ENCODE peak calls at places on chromosomes 12 and 14, in six cellular contexts. H, F, X, E, W and P are unnamed samples.

GRCh38 chr12:48542300-48542928 is 17.0 kb downstream of the OR8S1 start:
- DNase-seq in X (peak), H (peak), W (peak), F (peak), E (peak), P (no peak)

GRCh38 chr12:131390408-131391100 is 320.3 kb upstream of the SFSWAP start:
- DNase-seq in F (peak), X (peak), W (peak), H (peak), E (no peak), P (no peak)

GRCh38 chr14:103818870-103819269 is 28.5 kb downstream of the PPP1R13B start:
- DNase-seq in F (no peak), H (no peak), E (no peak), X (no peak), W (no peak), P (no peak)

GRCh38 chr12:115064296-115064695 is 380.3 kb upstream of the TBX3 start:
- DNase-seq in F (no peak), H (no peak), W (no peak), E (no peak), X (no peak), P (no peak)

GRCh38 chr14:55298423-55298822 is 27.2 kb downstream of the FBXO34 start:
- DNase-seq in X (no peak), E (no peak), W (no peak), H (no peak), F (no peak), P (no peak)

GRCh38 chr12:54053625-54054441 is at the start of gene HOXC4:
- DNase-seq in W (no peak), H (peak), X (no peak), E (no peak), F (no peak), P (no peak)

GRCh38 chr12:67220065-67220464 is 49.1 kb upstream of the CAND1 start:
- DNase-seq in F (no peak), W (peak), E (peak), H (peak), X (peak), P (no peak)

GRCh38 chr12:98743362-98743953 is 98.4 kb downstream of the APAF1 start:
- DNase-seq in F (peak), E (peak), H (peak), X (peak), W (peak), P (peak)

GRCh38 chr12:67515679-67516363 is 132.7 kb upstream of the DYRK2 start:
- DNase-seq in H (peak), F (no peak), X (no peak), E (peak), W (no peak), P (peak)

GRCh38 chr14:52068741-52069616 is at the start of gene NID2:
- DNase-seq in F (peak), H (peak), E (peak), W (peak), X (peak), P (peak)

GRCh38 chr12:107320031-107320928 is 226.9 kb upstream of the CRY1 start:
- DNase-seq in E (peak), X (peak), H (no peak), F (no peak), W (peak), P (peak)

GRCh38 chr14:101183376-101184103 is 280.0 kb upstream of the RTL1 start:
- DNase-seq in H (no peak), X (peak), W (peak), E (no peak), F (peak), P (no peak)
- TF ChIP-seq CTCF in H (no peak), X (peak), W (peak), E (peak), F (peak), P (no peak)

GRCh38 chr12:57626111-57626928 is 6.7 kb downstream of the B4GALNT1 start:
- DNase-seq in W (peak), X (no peak), H (no peak), F (no peak), E (no peak), P (no peak)

GRCh38 chr12:57628280-57629191 is 4.5 kb downstream of the B4GALNT1 start:
- DNase-seq in H (no peak), F (no peak), E (no peak), W (peak), X (peak), P (no peak)

GRCh38 chr12:57626929-57627445 is 6.0 kb downstream of the B4GALNT1 start:
- DNase-seq in W (no peak), X (no peak), E (no peak), F (no peak), H (no peak), P (no peak)

GRCh38 chr12:57625261-57626032 is 7.6 kb downstream of the B4GALNT1 start:
- DNase-seq in E (no peak), F (no peak), X (no peak), H (no peak), W (no peak), P (no peak)

DNA sequence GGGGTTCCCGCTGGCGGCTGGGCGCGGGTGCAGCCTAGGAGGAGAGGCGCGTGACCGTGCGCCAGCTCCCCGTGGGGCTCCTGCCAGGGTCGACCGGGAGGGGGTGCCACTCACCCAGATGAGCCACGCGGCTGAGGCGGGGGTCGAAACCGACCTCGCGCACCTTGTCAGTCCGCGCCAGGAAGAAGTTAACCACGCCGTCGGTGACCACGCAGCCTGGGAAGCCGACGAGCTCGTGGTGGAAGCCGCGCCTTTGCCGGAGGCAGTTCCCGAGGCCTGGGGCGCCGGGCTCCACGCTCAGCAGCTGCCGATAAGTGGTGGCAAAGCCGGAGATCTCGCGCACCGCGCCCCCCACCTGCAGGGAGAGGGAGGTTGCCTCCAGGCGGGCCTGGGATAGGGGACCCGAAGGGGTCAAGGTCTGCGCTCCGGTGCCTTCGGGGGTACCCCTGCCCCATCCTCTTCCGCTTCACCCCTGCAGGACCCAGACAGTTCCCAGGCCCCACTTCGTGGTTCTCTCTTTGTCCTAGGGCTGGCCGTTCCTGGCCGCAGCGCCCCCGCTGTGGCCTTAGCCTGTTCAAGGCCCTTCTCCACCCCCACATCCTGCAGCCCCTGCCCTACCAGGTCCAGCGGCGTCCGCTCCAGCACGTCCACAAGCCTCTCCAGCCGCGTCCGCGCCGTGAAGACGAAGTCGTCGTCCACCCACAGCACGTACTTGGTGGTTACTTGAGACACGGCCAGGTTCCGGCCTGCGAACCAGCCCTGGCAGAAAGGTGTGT is 5.3 kb downstream of the B4GALNT1 start:
- DNase-seq in W (no peak), X (peak), H (no peak), F (no peak), E (no peak), P (no peak)
- TF ChIP-seq CTCF in W (peak), X (peak), H (no peak), F (no peak), E (no peak), P (no peak)

GRCh38 chr14:70257526-70257925 is 68.8 kb upstream of the SLC8A3 start:
- DNase-seq in F (no peak), H (peak), X (peak), W (peak), E (peak), P (no peak)
- TF ChIP-seq CTCF in F (peak), H (peak), X (peak), W (peak), E (no peak), P (no peak)

GRCh38 chr14:67332468-67332867 is 27.1 kb downstream of the ATP6V1D start:
- DNase-seq in H (no peak), E (no peak), W (no peak), X (no peak), F (no peak), P (no peak)

GRCh38 chr14:67331368-67332125 is 28.1 kb downstream of the ATP6V1D start:
- DNase-seq in H (no peak), X (no peak), F (no peak), E (no peak), W (no peak), P (no peak)

GRCh38 chr14:67335781-67336180 is 23.8 kb downstream of the ATP6V1D start:
- DNase-seq in E (no peak), F (peak), H (peak), X (peak), W (no peak), P (no peak)
- TF ChIP-seq CTCF in E (no peak), F (peak), H (peak), X (peak), W (peak), P (no peak)

GRCh38 chr12:117473856-117474255 is 112.4 kb upstream of the NOS1 start:
- DNase-seq in X (no peak), F (no peak), H (no peak), W (no peak), E (no peak), P (no peak)

GRCh38 chr12:117468016-117468415 is 106.6 kb upstream of the NOS1 start:
- DNase-seq in E (no peak), F (no peak), X (no peak), H (no peak), W (no peak), P (no peak)

GRCh38 chr12:117469883-117470483 is 108.6 kb upstream of the NOS1 start:
- DNase-seq in W (no peak), F (no peak), H (no peak), X (no peak), E (no peak), P (no peak)

GRCh38 chr12:117472983-117473382 is 111.6 kb upstream of the NOS1 start:
- DNase-seq in F (peak), E (peak), H (no peak), X (peak), W (peak), P (no peak)

DNA sequence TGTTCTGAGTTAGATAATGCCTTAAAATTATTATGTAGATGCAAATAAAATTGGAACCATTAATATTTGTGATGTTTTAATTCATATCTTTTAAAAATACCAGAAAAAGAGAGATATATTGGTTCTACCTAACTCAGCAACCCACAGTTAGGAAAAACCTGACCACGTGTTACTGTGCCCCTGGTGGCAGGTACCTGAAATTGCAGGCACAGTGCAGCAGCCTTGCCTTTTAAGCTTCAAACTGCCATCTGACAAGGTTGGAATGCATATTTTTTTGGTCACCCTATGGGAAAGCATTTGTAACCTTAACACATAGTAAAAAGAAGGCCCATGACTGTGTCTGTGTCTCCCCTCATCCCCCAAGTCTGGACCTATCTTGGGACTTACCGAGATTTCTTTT is 109.4 kb upstream of the NOS1 start:
- DNase-seq in W (no peak), H (peak), F (no peak), X (no peak), E (no peak), P (no peak)
- TF ChIP-seq CTCF in W (peak), H (peak), F (peak), X (peak), E (no peak), P (no peak)

GRCh38 chr14:25518347-25518746 is 468.4 kb upstream of the STXBP6 start:
- DNase-seq in E (no peak), W (no peak), F (no peak), X (peak), H (no peak), P (no peak)

DNA sequence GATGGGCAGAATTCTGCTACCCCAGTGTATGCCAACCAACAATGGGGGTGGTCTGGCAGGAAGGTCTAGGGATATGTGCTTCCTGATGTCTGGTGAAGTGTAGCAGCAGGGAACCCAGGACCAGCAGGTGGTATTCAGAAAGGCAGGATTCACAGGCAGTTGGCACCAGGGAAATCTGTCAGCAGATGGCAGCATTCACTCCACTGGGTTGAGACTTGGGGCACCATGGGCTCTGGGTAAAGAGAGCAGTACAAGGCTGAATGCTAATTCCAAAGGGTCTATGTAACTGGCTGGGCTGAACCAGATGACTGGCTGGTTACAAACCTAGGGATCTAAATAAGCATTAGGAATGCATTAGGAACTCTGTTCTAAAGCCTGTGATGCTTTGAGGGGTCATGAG is 466.9 kb upstream of the STXBP6 start:
- DNase-seq in E (no peak), H (no peak), W (peak), F (no peak), X (peak), P (no peak)
- TF ChIP-seq CTCF in E (no peak), H (no peak), W (peak), F (no peak), X (peak), P (no peak)

DNA sequence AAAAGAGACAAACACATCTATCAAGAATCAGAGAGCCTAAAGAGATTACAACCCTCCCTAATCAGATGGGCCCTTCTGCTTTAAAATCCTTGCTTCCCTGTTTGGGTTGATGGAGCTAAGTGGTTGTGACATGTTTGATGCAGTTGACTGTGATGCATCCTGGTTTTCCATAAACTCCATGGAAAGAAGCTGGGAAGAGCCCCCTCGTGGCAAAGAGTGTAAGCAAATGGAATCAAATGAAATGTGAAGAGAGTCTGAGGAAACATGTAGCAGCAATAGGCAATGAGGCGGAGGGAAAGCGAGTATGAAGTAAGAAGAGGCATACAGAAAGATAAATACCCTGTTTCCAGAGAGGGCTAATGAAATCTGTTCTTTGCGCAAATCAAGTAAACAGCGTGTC is 70.4 kb upstream of the SLCO1C1 start:
- DNase-seq in X (peak), E (no peak), F (peak), H (no peak), W (peak), P (no peak)
- TF ChIP-seq CTCF in X (peak), E (no peak), F (peak), H (no peak), W (peak), P (no peak)

DNA sequence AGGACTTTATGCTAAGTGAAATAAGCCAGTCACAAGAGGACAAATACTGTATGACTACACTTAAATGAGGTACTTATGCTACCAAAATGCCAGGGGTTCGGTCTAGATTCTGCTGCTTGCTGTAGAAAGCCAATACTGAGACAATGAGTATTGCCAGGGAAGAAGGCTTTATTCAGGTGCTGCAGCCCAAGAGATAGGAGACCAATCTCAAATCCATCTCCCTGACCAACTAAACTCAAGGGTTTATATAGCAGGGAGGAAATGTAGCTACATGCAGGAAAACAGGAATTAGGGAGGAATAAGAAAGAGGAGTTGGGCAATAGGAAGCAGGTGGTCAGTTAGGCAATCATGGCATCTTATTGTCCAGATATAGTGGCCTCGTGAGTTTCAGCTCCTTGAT is 12.2 kb upstream of the FICD start:
- DNase-seq in H (no peak), W (no peak), X (no peak), E (no peak), F (no peak), P (no peak)
- TF ChIP-seq CTCF in H (no peak), W (no peak), X (no peak), E (no peak), F (no peak), P (no peak)

DNA sequence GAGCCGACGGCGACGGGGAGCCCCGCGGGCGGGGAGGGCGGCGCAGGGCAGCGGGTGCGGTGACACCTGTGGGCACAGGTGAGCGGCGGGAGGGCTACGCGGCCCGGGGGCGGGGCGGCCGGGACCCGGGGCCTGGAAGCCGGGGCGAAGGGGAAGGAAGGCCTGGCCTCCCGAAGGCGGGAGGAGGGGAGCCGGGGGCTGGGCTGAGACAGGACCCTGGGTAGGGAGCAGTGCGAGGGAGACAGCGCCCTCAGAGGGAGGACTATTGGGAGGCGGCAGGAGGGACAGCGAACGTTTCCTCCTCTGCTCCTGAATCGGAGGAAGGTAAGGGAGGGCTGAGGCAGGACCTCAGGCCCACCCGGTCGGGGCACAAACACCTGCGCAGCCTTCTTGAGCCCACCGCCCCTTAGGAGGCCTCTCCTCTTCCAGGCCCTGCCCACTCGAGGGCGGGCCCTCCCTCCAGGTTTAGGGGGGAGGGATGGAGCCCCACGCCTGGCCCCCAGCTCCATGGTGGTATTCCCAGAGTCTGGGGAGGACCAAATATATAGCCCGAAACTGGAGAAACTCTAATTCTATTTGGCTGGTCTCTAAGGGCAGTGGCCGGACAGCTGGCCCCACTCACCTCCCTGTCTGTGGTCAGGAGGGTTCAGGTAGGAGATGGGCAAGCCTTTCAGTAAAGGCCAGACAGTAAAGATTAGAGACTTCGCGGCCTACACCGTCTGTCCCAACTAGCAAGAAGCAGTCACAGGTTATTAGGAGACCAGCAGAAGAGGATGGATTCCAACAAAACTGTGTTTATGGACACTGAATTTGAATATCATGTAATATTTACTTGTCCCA is 509 bp downstream of the PLEKHG6 start:
- DNase-seq in W (peak), H (no peak), F (no peak), X (peak), E (no peak), P (no peak)
- TF ChIP-seq CTCF in W (peak), H (no peak), F (no peak), X (no peak), E (no peak), P (no peak)